ENCODE peak calls at places on chromosome X, in ten cellular contexts. R is choroid plexus epithelial cell; S is fibroblast of the aortic adventitia; B is activated T-helper 1 cell treated with Interleukin-2 at 50 U/mL for 16 hours; T is NCI-H2081; L is HCEC 1CT; H is iris pigment epithelial cell; D is activated CD4-positive, alpha-beta T cell treated with anti-CD3 and anti-CD28 coated beads for 48 hours; K is T-helper 22 cell; I is NCI-H1092 treated with DMSO at 0.1 percent for 48 hours. J is an unnamed sample.

GRCh38 chrX:78455901-78456300 is 128.5 kb upstream of the CYSLTR1 start:
- DNase-seq in R (peak), L (no peak), D (no peak), I (no peak), H (no peak), B (no peak), T (no peak), K (no peak), S (peak), J (no peak)

GRCh38 chrX:41033299-41033698 is 51.9 kb upstream of the USP9X start:
- DNase-seq in H (peak), L (no peak), K (no peak), I (no peak), D (no peak), S (peak), T (no peak), B (no peak), R (peak), J (no peak)

GRCh38 chrX:72238721-72239475 is at the start of gene ERCC6L:
- DNase-seq in S (peak), T (peak), B (peak), K (peak), D (peak), L (peak), H (peak), I (peak), R (peak), J (peak)

GRCh38 chrX:39816871-39817731 is 280.7 kb downstream of the BCOR start:
- DNase-seq in D (no peak), S (peak), R (peak), K (no peak), L (peak), T (no peak), B (no peak), I (no peak), H (peak), J (no peak)

GRCh38 chrX:11341274-11342256 is 48.4 kb downstream of the AMELX start:
- DNase-seq in L (peak), D (no peak), T (no peak), B (no peak), K (no peak), R (peak), H (peak), I (no peak), S (peak), J (no peak)

GRCh38 chrX:40151211-40152172 is 53.7 kb upstream of the BCOR start:
- DNase-seq in L (no peak), S (no peak), K (no peak), R (no peak), H (peak), I (peak), D (no peak), B (no peak), T (peak), J (peak)

GRCh38 chrX:86013792-86014191 is 33.6 kb downstream of the CHM start:
- DNase-seq in H (no peak), B (no peak), S (no peak), T (no peak), D (no peak), R (no peak), L (no peak), I (no peak), K (no peak), J (no peak)

GRCh38 chrX:150200820-150201287 is 162.3 kb upstream of the MAMLD1 start:
- DNase-seq in K (no peak), H (peak), D (peak), B (peak), T (no peak), R (peak), I (peak), S (peak), L (peak), J (peak)

GRCh38 chrX:17674611-17675010 is 62.7 kb upstream of the SCML1 start:
- DNase-seq in T (no peak), R (peak), I (peak), S (peak), L (no peak), D (no peak), K (no peak), H (no peak), B (no peak), J (no peak)

GRCh38 chrX:71545364-71545763 is 12.5 kb downstream of the OGT start:
- DNase-seq in B (no peak), D (no peak), R (no peak), I (no peak), H (no peak), L (no peak), K (no peak), S (no peak), T (no peak), J (no peak)

GRCh38 chrX:87636533-87636932 is 118.9 kb downstream of the KLHL4 start:
- DNase-seq in K (no peak), S (no peak), B (no peak), R (no peak), D (no peak), I (no peak), L (no peak), H (no peak), T (no peak), J (no peak)

GRCh38 chrX:130263016-130263415 is 5.7 kb downstream of the ZNF280C start:
- DNase-seq in R (no peak), D (no peak), L (peak), H (no peak), K (no peak), B (no peak), T (no peak), I (no peak), S (peak), J (no peak)

GRCh38 chrX:24424948-24425347 is 40.1 kb upstream of the PDK3 start:
- DNase-seq in L (no peak), I (no peak), R (peak), D (no peak), S (peak), K (no peak), H (peak), B (no peak), T (no peak), J (no peak)

GRCh38 chrX:71244359-71245128 is 9.4 kb downstream of the ZMYM3 start:
- DNase-seq in R (no peak), D (no peak), H (no peak), L (no peak), T (no peak), B (no peak), S (no peak), I (no peak), K (no peak), J (no peak)

GRCh38 chrX:42714981-42715688 is 62.8 kb downstream of the PPP1R2C start:
- DNase-seq in I (no peak), K (no peak), T (peak), H (peak), S (no peak), B (peak), R (peak), L (no peak), D (peak), J (peak)

GRCh38 chrX:34875204-34875603 is 67.4 kb upstream of the FAM47B start:
- DNase-seq in B (no peak), T (no peak), H (peak), I (peak), K (no peak), L (peak), R (peak), D (no peak), S (peak), J (peak)

GRCh38 chrX:129762448-129762847 is 17.3 kb upstream of the SASH3 start:
- DNase-seq in K (no peak), T (no peak), L (no peak), I (no peak), D (no peak), B (no peak), R (no peak), H (no peak), S (no peak), J (no peak)

GRCh38 chrX:106912864-106913263 is 7.3 kb upstream of the CLDN2 start:
- DNase-seq in I (no peak), K (no peak), R (peak), S (peak), D (no peak), B (no peak), T (no peak), L (peak), H (peak), J (no peak)

GRCh38 chrX:1165535-1166196 is 46.8 kb downstream of the CRLF2 start:
- DNase-seq in B (no peak), K (no peak), R (peak), L (no peak), S (peak), D (peak), T (no peak), I (no peak), H (peak), J (no peak)

GRCh38 chrX:153627675-153628111 is 19.3 kb upstream of the DUSP9 start:
- DNase-seq in H (no peak), I (no peak), L (no peak), K (no peak), T (no peak), S (no peak), D (no peak), B (no peak), R (no peak), J (no peak)